ENCODE peak calls at places on chromosomes 2 and 18, in nine cellular contexts. A is heart left ventricle; Z is heart right ventricle; X is CD8-positive, alpha-beta T cell; J is kidney; F is astrocyte; W is body of pancreas; S is kidney epithelial cell; E is sigmoid colon. I is an unnamed sample.

GRCh38 chr18:32730620-32731021 is 42.2 kb downstream of the KLHL14 start:
- DNase-seq in A (no peak), J (no peak), S (no peak), F (peak; percentile 52), W (no peak), Z (no peak), X (no peak), E (no peak), I (no peak)

GRCh38 chr2:88127638-88127887 is 299 bp downstream of the FABP1 start:
- DNase-seq in A (no peak), S (no peak), F (no peak), X (no peak), J (no peak), E (no peak), Z (no peak), W (no peak), I (no peak)

GRCh38 chr2:164913640-164914346 is 41.5 kb downstream of the SLC38A11 start:
- DNase-seq in F (peak; percentile 52), E (no peak), S (no peak), Z (no peak), X (no peak), J (no peak), W (no peak), A (no peak), I (no peak)

GRCh38 chr2:150586858-150587257 is 99.4 kb upstream of the RND3 start:
- DNase-seq in S (peak; percentile 28), A (no peak), W (no peak), E (no peak), F (peak; percentile 74), X (no peak), Z (no peak), J (no peak), I (peak; percentile 78)

GRCh38 chr18:21868770-21869169 is 128.2 kb downstream of the MIB1 start:
- DNase-seq in F (no peak), E (no peak), Z (no peak), X (no peak), A (no peak), W (no peak), J (no peak), S (no peak), I (no peak)

GRCh38 chr2:209125291-209125690 is 298.6 kb upstream of the MAP2 start:
- DNase-seq in S (no peak), A (no peak), Z (no peak), W (no peak), J (no peak), X (no peak), F (no peak), E (no peak), I (no peak)

GRCh38 chr18:62435435-62436031 is 87.3 kb upstream of the ZCCHC2 start:
- DNase-seq in F (no peak), E (no peak), W (no peak), X (no peak), A (no peak), Z (no peak), S (no peak), J (no peak), I (no peak)

GRCh38 chr18:34740101-34740500 is 30.0 kb downstream of the DTNA start:
- DNase-seq in A (no peak), F (no peak), J (no peak), X (no peak), Z (no peak), W (no peak), S (no peak), E (no peak), I (no peak)

GRCh38 chr18:49723648-49724180 is 89.6 kb downstream of the ACAA2 start:
- DNase-seq in E (no peak), F (peak; percentile 83), S (no peak), Z (no peak), A (no peak), X (no peak), W (no peak), J (no peak), I (no peak)

GRCh38 chr2:203870481-203870880 is 2.9 kb downstream of the CTLA4 start:
- DNase-seq in Z (no peak), X (no peak), E (no peak), J (peak; percentile 73), A (no peak), S (no peak), W (no peak), F (no peak), I (no peak)

GRCh38 chr2:66110071-66110470 is 324.9 kb upstream of the MEIS1 start:
- DNase-seq in W (no peak), S (no peak), E (no peak), A (no peak), Z (no peak), F (no peak), X (no peak), J (no peak), I (no peak)

GRCh38 chr18:3103576-3103975 is 90.6 kb upstream of the LPIN2 start:
- DNase-seq in Z (no peak), E (no peak), F (no peak), X (no peak), W (no peak), J (no peak), A (no peak), S (no peak), I (no peak)

GRCh38 chr2:23617167-23617787 is 232.3 kb downstream of the KLHL29 start:
- DNase-seq in A (no peak), W (no peak), X (no peak), E (peak; percentile 97), J (peak; percentile 71), F (peak; percentile 43), Z (no peak), S (no peak), I (peak; percentile 58)

DNA sequence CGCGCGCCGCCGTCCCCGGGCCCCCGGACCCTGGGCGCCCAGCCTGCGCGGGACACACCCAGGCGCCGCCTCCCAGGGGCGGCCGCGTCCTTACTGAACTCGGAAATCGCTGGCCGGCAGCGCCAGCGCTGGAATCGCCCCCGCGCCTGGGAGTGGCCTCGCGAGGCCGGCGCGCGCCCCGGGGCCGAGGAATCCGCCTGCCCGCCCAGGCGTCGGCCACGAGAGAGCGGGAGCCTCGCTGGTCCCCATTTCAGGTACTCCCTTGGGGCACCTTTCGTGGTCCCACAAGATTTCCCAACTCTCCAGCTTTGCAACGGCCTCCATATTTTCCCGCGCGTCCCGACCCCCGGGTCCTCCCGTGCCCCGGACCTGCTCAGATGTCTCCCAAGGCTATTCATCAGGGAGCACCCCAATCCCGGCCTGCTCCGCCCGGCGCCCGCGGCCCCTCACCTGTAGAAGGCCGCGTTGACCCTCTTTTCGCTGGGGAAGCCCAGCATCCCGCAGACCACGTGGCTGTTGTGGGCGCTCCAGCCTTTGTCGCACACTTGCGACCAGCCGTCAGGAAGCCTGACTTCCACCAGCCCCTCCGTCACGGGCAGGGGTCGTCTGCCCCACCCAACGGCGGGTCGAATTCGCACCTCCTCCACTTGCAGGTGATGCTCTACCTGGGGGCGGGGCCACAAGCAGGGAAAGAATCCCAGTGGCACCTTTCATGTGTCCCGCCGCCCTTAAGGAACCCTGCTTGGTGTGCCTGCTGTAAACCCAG is 4.6 kb downstream of the LOXL3 start:
- DNase-seq in X (no peak), A (peak; percentile 82), E (peak; percentile 83), Z (peak; percentile 80), F (no peak), J (peak; percentile 88), S (no peak), W (peak; percentile 60), I (no peak)
- H3K4me3 ChIP-seq in X (peak overlapping the region; percentile 38), A (peak overlapping the region; percentile 57), E (peak overlapping the region; percentile 39), Z (peak overlapping the region; percentile 61), F (peak overlapping the region; percentile 54), J (peak overlapping the region; percentile 63), S (peak overlapping the region; percentile 58), W (peak overlapping the region; percentile 24), I (peak overlapping the region; percentile 42)

DNA sequence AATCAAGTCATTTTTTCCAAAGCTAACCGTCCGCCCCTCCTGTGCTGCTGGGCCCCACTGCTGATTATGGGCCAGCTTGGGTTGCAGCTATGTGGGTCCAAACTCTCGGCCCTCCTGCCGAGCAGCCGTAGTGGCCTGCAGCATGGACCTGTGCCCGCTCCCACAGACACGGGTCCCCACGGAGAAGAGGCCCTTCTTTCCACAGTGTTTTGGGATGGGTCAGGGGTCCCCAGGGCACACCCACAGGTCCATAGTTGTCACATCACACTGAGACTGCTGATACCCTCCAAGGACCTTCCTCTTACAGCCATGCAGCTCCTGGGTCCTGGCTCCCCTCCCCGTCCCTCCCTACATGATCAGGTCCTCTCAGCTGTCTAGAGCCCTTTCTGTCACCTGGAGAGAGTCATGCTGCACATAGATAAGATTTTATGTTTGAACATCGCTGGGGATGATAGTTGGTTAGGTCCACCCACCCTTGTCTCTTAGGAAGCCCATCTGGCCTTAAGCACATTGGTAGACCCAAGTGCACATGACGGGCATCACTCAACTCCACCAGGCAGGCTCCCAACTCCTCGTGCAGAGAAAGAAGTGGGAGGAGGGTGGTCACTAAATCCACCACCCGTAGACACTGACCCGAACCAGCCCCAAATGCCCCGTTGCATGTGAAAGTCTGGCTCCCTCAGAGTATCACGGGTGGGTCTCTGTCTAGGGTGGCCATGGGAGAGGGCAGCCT is 17.5 kb downstream of the GPR55 start:
- DNase-seq in W (peak; percentile 2), E (peak; percentile 54), A (no peak), Z (no peak), J (no peak), X (no peak), F (no peak), S (no peak), I (no peak)
- TF ChIP-seq CTCF in W (no peak), E (no peak), A (no peak), Z (no peak), J (no peak), X (no peak), F (no peak), S (no peak), I (no peak)

DNA sequence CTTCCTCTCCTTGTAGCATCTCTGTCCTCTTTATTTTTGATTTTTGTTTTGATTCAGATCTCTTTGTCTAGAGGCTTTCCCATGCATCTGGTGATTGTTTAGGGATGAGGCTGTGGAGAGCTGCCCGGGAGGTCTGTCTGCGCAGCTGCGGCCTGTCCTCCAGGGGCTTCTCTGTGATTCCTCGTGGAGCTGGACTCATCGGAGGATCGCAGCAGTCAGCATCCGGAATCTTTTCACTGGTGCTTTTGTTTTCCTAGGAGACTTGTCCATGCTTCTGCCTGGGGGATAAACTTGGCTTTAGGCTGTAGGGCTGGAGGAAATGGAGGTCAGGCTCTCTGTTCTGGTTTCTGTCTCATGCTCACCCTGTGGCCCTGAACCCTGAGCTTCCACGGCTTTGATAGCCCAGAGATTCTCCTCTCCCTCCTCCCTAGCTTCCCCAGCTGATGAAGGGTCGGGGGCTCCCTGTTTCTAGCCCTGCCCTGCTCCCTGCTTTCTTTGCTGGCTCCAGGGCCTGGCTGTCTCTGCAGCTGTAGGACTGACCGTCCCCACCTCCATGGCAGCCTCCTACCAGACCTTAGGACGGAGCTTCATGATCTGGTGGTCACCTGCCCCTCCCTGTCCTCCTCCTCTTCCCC is 35.5 kb downstream of the ZNF532 start:
- DNase-seq in E (no peak), J (no peak), Z (peak; percentile 61), F (no peak), W (no peak), A (peak; percentile 70), S (no peak), X (no peak), I (no peak)
- H3K36me3 ChIP-seq in E (peaks cover 26% of the 10 kb centered on the region), J (no peaks in the 10 kb centered on the region), Z (peaks cover 35% of the 10 kb centered on the region), F (peaks cover 7% of the 10 kb centered on the region), W (no peaks in the 10 kb centered on the region), A (no peaks in the 10 kb centered on the region), S (no peaks in the 10 kb centered on the region), X (no peaks in the 10 kb centered on the region), I (peaks cover 12% of the 10 kb centered on the region)

DNA sequence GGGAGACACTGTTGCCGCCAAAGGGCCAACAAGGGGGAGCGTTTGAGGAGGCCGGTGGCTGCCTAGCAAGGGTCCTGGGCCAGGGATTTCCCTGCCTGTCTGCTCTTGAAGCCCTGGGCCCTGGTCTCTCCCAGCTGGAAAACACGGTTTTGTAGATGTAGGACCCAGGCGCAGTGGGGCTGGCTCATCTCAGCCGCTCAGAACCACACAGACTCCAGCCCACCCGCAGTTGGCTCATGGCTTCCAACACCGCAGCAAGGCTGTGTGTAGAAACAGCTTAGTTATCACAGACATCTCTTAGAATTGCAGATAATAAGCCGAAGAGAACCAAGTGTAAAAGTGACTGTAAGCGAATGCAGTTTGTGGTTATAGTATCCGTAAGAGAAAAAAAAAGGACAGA is 57.0 kb upstream of the TWIST2 start:
- DNase-seq in X (no peak), J (no peak), F (peak; percentile 13), E (no peak), W (no peak), A (no peak), Z (no peak), S (no peak), I (peak; percentile 25)
- H3K4me3 ChIP-seq in X (no peak overlapping the region), J (no peak overlapping the region), F (no peak overlapping the region), E (no peak overlapping the region), W (no peak overlapping the region), A (no peak overlapping the region), Z (no peak overlapping the region), S (no peak overlapping the region), I (peak overlapping the region; percentile 34)

I was measured in BJ.